ENCODE peak calls at places on chromosome 12, in four cellular contexts. One of them, this sample, is unnamed.

GRCh38 chr12:92729773-92730305 is 27.1 kb downstream of the PLEKHG7 start:
- DNase-seq in neural progenitor cell: no peak
- DNase-seq in endothelial cell of umbilical vein: no peak
- DNase-seq in endodermal cell: no peak
- DNase-seq in this sample: no peak

GRCh38 chr12:109715310-109716091 is 1.9 kb downstream of the FAM222A start:
- DNase-seq in endothelial cell of umbilical vein: no peak
- DNase-seq in endodermal cell: peak
- DNase-seq in neural progenitor cell: peak
- DNase-seq in this sample: no peak

GRCh38 chr12:104177663-104178501 is 37.7 kb upstream of the TXNRD1 start:
- DNase-seq in neural progenitor cell: no peak
- DNase-seq in endodermal cell: no peak
- DNase-seq in endothelial cell of umbilical vein: peak
- DNase-seq in this sample: no peak

GRCh38 chr12:460301-461230 is 827 bp downstream of the B4GALNT3 start:
- DNase-seq in endodermal cell: peak
- DNase-seq in endothelial cell of umbilical vein: no peak
- DNase-seq in neural progenitor cell: peak
- DNase-seq in this sample: peak

GRCh38 chr12:121917950-121918678 is at the start of gene CFAP251:
- DNase-seq in neural progenitor cell: peak
- DNase-seq in endothelial cell of umbilical vein: peak
- DNase-seq in endodermal cell: peak
- DNase-seq in this sample: peak

GRCh38 chr12:95096378-95096777 is 23.0 kb upstream of the NR2C1 start:
- DNase-seq in endodermal cell: no peak
- DNase-seq in neural progenitor cell: no peak
- DNase-seq in endothelial cell of umbilical vein: no peak
- DNase-seq in this sample: no peak

GRCh38 chr12:40137252-40137651 is 31.4 kb upstream of the SLC2A13 start:
- DNase-seq in endodermal cell: no peak
- DNase-seq in endothelial cell of umbilical vein: peak
- DNase-seq in neural progenitor cell: no peak
- DNase-seq in this sample: no peak

GRCh38 chr12:55549302-55549701 is at the start of gene OR6C4:
- DNase-seq in endodermal cell: no peak
- DNase-seq in endothelial cell of umbilical vein: no peak
- DNase-seq in neural progenitor cell: no peak
- DNase-seq in this sample: no peak

GRCh38 chr12:124340080-124340900 is 45.4 kb downstream of the RFLNA start:
- DNase-seq in neural progenitor cell: no peak
- DNase-seq in endodermal cell: no peak
- DNase-seq in endothelial cell of umbilical vein: no peak
- DNase-seq in this sample: no peak

GRCh38 chr12:121423682-121424631 is 24.0 kb downstream of the RNF34 start:
- DNase-seq in endodermal cell: no peak
- DNase-seq in neural progenitor cell: no peak
- DNase-seq in endothelial cell of umbilical vein: no peak
- DNase-seq in this sample: no peak

GRCh38 chr12:46921048-46921753 is 95.4 kb upstream of the SLC38A4 start:
- DNase-seq in endothelial cell of umbilical vein: peak
- DNase-seq in endodermal cell: no peak
- DNase-seq in neural progenitor cell: no peak
- DNase-seq in this sample: no peak

GRCh38 chr12:11580125-11580751 is 69.2 kb upstream of the ETV6 start:
- DNase-seq in endodermal cell: no peak
- DNase-seq in endothelial cell of umbilical vein: peak
- DNase-seq in neural progenitor cell: no peak
- DNase-seq in this sample: no peak

GRCh38 chr12:47755655-47756562 is 2.8 kb downstream of the RAPGEF3 start:
- DNase-seq in endothelial cell of umbilical vein: no peak
- DNase-seq in neural progenitor cell: no peak
- DNase-seq in endodermal cell: no peak
- DNase-seq in this sample: no peak

GRCh38 chr12:11513288-11513687 is 117.9 kb upstream of the PRB2 start:
- DNase-seq in endodermal cell: peak
- DNase-seq in neural progenitor cell: no peak
- DNase-seq in endothelial cell of umbilical vein: no peak
- DNase-seq in this sample: no peak

GRCh38 chr12:53006810-53007742 is 820 bp downstream of the EIF4B start:
- DNase-seq in endodermal cell: peak
- DNase-seq in endothelial cell of umbilical vein: peak
- DNase-seq in neural progenitor cell: peak
- DNase-seq in this sample: peak

GRCh38 chr12:1913377-1914115 is 4.9 kb downstream of the CACNA2D4 start:
- DNase-seq in endodermal cell: peak
- DNase-seq in endothelial cell of umbilical vein: no peak
- DNase-seq in neural progenitor cell: no peak
- DNase-seq in this sample: no peak

GRCh38 chr12:10884086-10884725 is at the start of gene PRH1:
- DNase-seq in endothelial cell of umbilical vein: no peak
- DNase-seq in endodermal cell: no peak
- DNase-seq in neural progenitor cell: no peak
- DNase-seq in this sample: no peak

GRCh38 chr12:124419292-124420040 is 124.6 kb downstream of the RFLNA start:
- DNase-seq in endodermal cell: no peak
- DNase-seq in neural progenitor cell: no peak
- DNase-seq in endothelial cell of umbilical vein: no peak
- DNase-seq in this sample: no peak

GRCh38 chr12:71710276-71711125 is 24.6 kb downstream of the TMEM19 start:
- DNase-seq in neural progenitor cell: no peak
- DNase-seq in endothelial cell of umbilical vein: peak
- DNase-seq in endodermal cell: no peak
- DNase-seq in this sample: peak

GRCh38 chr12:81128930-81129554 is 51.2 kb downstream of the ACSS3 start:
- DNase-seq in endodermal cell: peak
- DNase-seq in neural progenitor cell: peak
- DNase-seq in endothelial cell of umbilical vein: peak
- DNase-seq in this sample: peak

GRCh38 chr12:4383304-4383865 is 3.9 kb upstream of the FGF23 start:
- DNase-seq in endodermal cell: peak
- DNase-seq in neural progenitor cell: peak
- DNase-seq in endothelial cell of umbilical vein: no peak
- DNase-seq in this sample: peak

GRCh38 chr12:120140603-120141002 is 24.1 kb upstream of the RAB35 start:
- DNase-seq in neural progenitor cell: no peak
- DNase-seq in endothelial cell of umbilical vein: no peak
- DNase-seq in endodermal cell: no peak
- DNase-seq in this sample: no peak

GRCh38 chr12:857611-858010 is 91.9 kb downstream of the RAD52 start:
- DNase-seq in neural progenitor cell: no peak
- DNase-seq in endothelial cell of umbilical vein: no peak
- DNase-seq in endodermal cell: no peak
- DNase-seq in this sample: peak

GRCh38 chr12:42124764-42125371 is 19.8 kb downstream of the GXYLT1 start:
- DNase-seq in endodermal cell: peak
- DNase-seq in neural progenitor cell: no peak
- DNase-seq in endothelial cell of umbilical vein: no peak
- DNase-seq in this sample: no peak

GRCh38 chr12:101775814-101776213 is 36.6 kb upstream of the SYCP3 start:
- DNase-seq in neural progenitor cell: no peak
- DNase-seq in endothelial cell of umbilical vein: no peak
- DNase-seq in endodermal cell: no peak
- DNase-seq in this sample: no peak

GRCh38 chr12:107478881-107479280 is 206.7 kb upstream of the PWP1 start:
- DNase-seq in neural progenitor cell: no peak
- DNase-seq in endothelial cell of umbilical vein: no peak
- DNase-seq in endodermal cell: no peak
- DNase-seq in this sample: no peak

GRCh38 chr12:48828841-48829575 is 10.7 kb downstream of the CACNB3 start:
- DNase-seq in endodermal cell: no peak
- DNase-seq in endothelial cell of umbilical vein: no peak
- DNase-seq in neural progenitor cell: no peak
- DNase-seq in this sample: no peak

GRCh38 chr12:15558915-15559528 is 230.2 kb downstream of the EPS8 start:
- DNase-seq in endodermal cell: no peak
- DNase-seq in endothelial cell of umbilical vein: no peak
- DNase-seq in neural progenitor cell: no peak
- DNase-seq in this sample: peak

GRCh38 chr12:118704517-118704916 is 276.8 kb upstream of the SRRM4 start:
- DNase-seq in neural progenitor cell: peak
- DNase-seq in endothelial cell of umbilical vein: no peak
- DNase-seq in endodermal cell: peak
- DNase-seq in this sample: no peak

GRCh38 chr12:52358575-52359350 is 8.5 kb downstream of the KRT85 start:
- DNase-seq in neural progenitor cell: no peak
- DNase-seq in endodermal cell: peak
- DNase-seq in endothelial cell of umbilical vein: no peak
- DNase-seq in this sample: no peak

GRCh38 chr12:47071241-47071852 is 8.1 kb upstream of the PCED1B start:
- DNase-seq in endothelial cell of umbilical vein: no peak
- DNase-seq in neural progenitor cell: peak
- DNase-seq in endodermal cell: peak
- DNase-seq in this sample: peak

GRCh38 chr12:122872815-122873361 is 23.0 kb downstream of the VPS37B start:
- DNase-seq in neural progenitor cell: no peak
- DNase-seq in endothelial cell of umbilical vein: no peak
- DNase-seq in endodermal cell: peak
- DNase-seq in this sample: no peak

GRCh38 chr12:47014474-47014873 is 64.9 kb upstream of the PCED1B start:
- DNase-seq in endodermal cell: no peak
- DNase-seq in neural progenitor cell: no peak
- DNase-seq in endothelial cell of umbilical vein: peak
- DNase-seq in this sample: no peak

GRCh38 chr12:57756406-57757341 is 1.8 kb downstream of the MARCHF9 start:
- DNase-seq in endodermal cell: peak
- DNase-seq in neural progenitor cell: peak
- DNase-seq in endothelial cell of umbilical vein: no peak
- DNase-seq in this sample: peak

GRCh38 chr12:114025935-114026334 is 59.8 kb upstream of the RBM19 start:
- DNase-seq in neural progenitor cell: no peak
- DNase-seq in endothelial cell of umbilical vein: no peak
- DNase-seq in endodermal cell: no peak
- DNase-seq in this sample: peak

GRCh38 chr12:130712346-130713065 is 3.6 kb downstream of the RIMBP2 start:
- DNase-seq in endodermal cell: peak
- DNase-seq in neural progenitor cell: no peak
- DNase-seq in endothelial cell of umbilical vein: no peak
- DNase-seq in this sample: no peak

GRCh38 chr12:78519422-78519821 is 345.2 kb upstream of the SYT1 start:
- DNase-seq in endodermal cell: no peak
- DNase-seq in neural progenitor cell: no peak
- DNase-seq in endothelial cell of umbilical vein: no peak
- DNase-seq in this sample: no peak

GRCh38 chr12:111434680-111435338 is 29.1 kb downstream of the SH2B3 start:
- DNase-seq in endothelial cell of umbilical vein: peak
- DNase-seq in neural progenitor cell: no peak
- DNase-seq in endodermal cell: peak
- DNase-seq in this sample: peak
- H3K27ac ChIP-seq in endothelial cell of umbilical vein: peak
- H3K27ac ChIP-seq in neural progenitor cell: no peak
- H3K27ac ChIP-seq in endodermal cell: no peak
- H3K27ac ChIP-seq in this sample: no peak

GRCh38 chr12:117020536-117021220 is 78.5 kb downstream of the TESC start:
- DNase-seq in endodermal cell: peak
- DNase-seq in neural progenitor cell: no peak
- DNase-seq in endothelial cell of umbilical vein: no peak
- DNase-seq in this sample: no peak
- H3K27ac ChIP-seq in endodermal cell: no peak
- H3K27ac ChIP-seq in neural progenitor cell: no peak
- H3K27ac ChIP-seq in endothelial cell of umbilical vein: no peak
- H3K27ac ChIP-seq in this sample: no peak

GRCh38 chr12:19227190-19227879 is 97.8 kb downstream of the PLEKHA5 start:
- DNase-seq in endothelial cell of umbilical vein: no peak
- DNase-seq in neural progenitor cell: peak
- DNase-seq in endodermal cell: no peak
- DNase-seq in this sample: no peak
- H3K27ac ChIP-seq in endothelial cell of umbilical vein: no peak
- H3K27ac ChIP-seq in neural progenitor cell: peak
- H3K27ac ChIP-seq in endodermal cell: no peak
- H3K27ac ChIP-seq in this sample: peak

DNA sequence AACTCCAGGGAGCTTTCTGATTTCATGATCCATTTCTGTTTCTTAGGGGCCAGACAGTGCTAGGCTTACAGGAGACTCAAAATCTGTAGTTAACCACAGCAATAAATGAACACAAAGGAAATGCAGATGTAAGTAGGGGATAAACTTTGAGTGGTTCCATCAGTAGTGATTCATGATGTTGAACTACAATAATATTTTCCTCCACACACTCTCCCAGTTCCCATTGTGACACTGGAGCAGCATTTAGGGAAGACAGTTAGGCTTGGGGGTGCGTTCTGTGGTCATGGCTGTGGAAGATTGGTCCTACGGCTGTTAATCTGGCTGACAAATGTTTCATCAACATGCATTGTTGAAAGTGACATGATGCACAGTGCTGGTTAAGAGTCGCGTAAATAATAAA is 66.9 kb downstream of the HMGA2 start:
- DNase-seq in neural progenitor cell: no peak
- DNase-seq in endodermal cell: no peak
- DNase-seq in endothelial cell of umbilical vein: peak
- DNase-seq in this sample: no peak
- H3K27ac ChIP-seq in neural progenitor cell: no peak
- H3K27ac ChIP-seq in endodermal cell: peak
- H3K27ac ChIP-seq in endothelial cell of umbilical vein: peak
- H3K27ac ChIP-seq in this sample: no peak

GRCh38 chr12:63918788-63919300 is 74.3 kb downstream of the SRGAP1 start:
- DNase-seq in neural progenitor cell: no peak
- DNase-seq in endodermal cell: no peak
- DNase-seq in endothelial cell of umbilical vein: peak
- DNase-seq in this sample: peak

GRCh38 chr12:63916561-63917476 is 72.3 kb downstream of the SRGAP1 start:
- DNase-seq in endothelial cell of umbilical vein: peak
- DNase-seq in endodermal cell: no peak
- DNase-seq in neural progenitor cell: no peak
- DNase-seq in this sample: no peak

GRCh38 chr12:63917864-63918742 is 73.6 kb downstream of the SRGAP1 start:
- DNase-seq in endodermal cell: no peak
- DNase-seq in endothelial cell of umbilical vein: peak
- DNase-seq in neural progenitor cell: no peak
- DNase-seq in this sample: no peak

GRCh38 chr12:63915105-63915830 is 70.8 kb downstream of the SRGAP1 start:
- DNase-seq in neural progenitor cell: no peak
- DNase-seq in endothelial cell of umbilical vein: peak
- DNase-seq in endodermal cell: no peak
- DNase-seq in this sample: no peak

GRCh38 chr12:63917477-63917862 is 73.0 kb downstream of the SRGAP1 start:
- DNase-seq in endodermal cell: no peak
- DNase-seq in neural progenitor cell: no peak
- DNase-seq in endothelial cell of umbilical vein: no peak
- DNase-seq in this sample: no peak
- H3K27ac ChIP-seq in endodermal cell: no peak
- H3K27ac ChIP-seq in neural progenitor cell: no peak
- H3K27ac ChIP-seq in endothelial cell of umbilical vein: peak
- H3K27ac ChIP-seq in this sample: no peak